ENCODE peak calls at places on chromosomes 1 and 21, in eight cellular contexts. F, A, S, Y, L, C, K and Q are unnamed samples.

GRCh38 chr21:34531399-34531798 is 19.4 kb upstream of the KCNE1 start:
- DNase-seq in F (no peak), A (no peak), S (no peak), Y (no peak), L (no peak), C (no peak), K (no peak), Q (no peak)

GRCh38 chr1:43493661-43494450 is 36.8 kb upstream of the PTPRF start:
- DNase-seq in F (no peak), A (no peak), S (no peak), Y (no peak), L (no peak), C (peak), K (no peak), Q (no peak)

GRCh38 chr1:169696273-169697100 is 14.9 kb downstream of the SELL start:
- DNase-seq in F (no peak), A (no peak), S (no peak), Y (no peak), L (no peak), C (peak), K (no peak), Q (no peak)

GRCh38 chr1:61389926-61390845 is 307.8 kb downstream of the NFIA start:
- DNase-seq in F (no peak), A (no peak), S (no peak), Y (no peak), L (no peak), C (no peak), K (no peak), Q (no peak)

GRCh38 chr1:180310095-180310494 is 80.0 kb downstream of the LHX4 start:
- DNase-seq in F (no peak), A (no peak), S (no peak), Y (no peak), L (no peak), C (peak), K (no peak), Q (no peak)

GRCh38 chr1:236535656-236536293 is 12.0 kb downstream of the LGALS8 start:
- DNase-seq in F (no peak), A (no peak), S (no peak), Y (no peak), L (no peak), C (no peak), K (no peak), Q (no peak)

GRCh38 chr1:15425961-15426360 is 12.3 kb upstream of the CTRC start:
- DNase-seq in F (no peak), A (no peak), S (no peak), Y (no peak), L (no peak), C (no peak), K (no peak), Q (no peak)

GRCh38 chr1:118982816-118983557 is 5.2 kb downstream of the TBX15 start:
- DNase-seq in F (no peak), A (no peak), S (no peak), Y (no peak), L (peak), C (no peak), K (no peak), Q (no peak)

GRCh38 chr1:46621930-46622329 is 5.3 kb upstream of the MOB3C start:
- DNase-seq in F (no peak), A (no peak), S (no peak), Y (no peak), L (no peak), C (no peak), K (no peak), Q (no peak)

GRCh38 chr1:151166506-151166956 is 587 bp downstream of the SCNM1 start:
- DNase-seq in F (no peak), A (no peak), S (no peak), Y (no peak), L (no peak), C (peak), K (no peak), Q (peak)

GRCh38 chr1:48608882-48609281 is 136.9 kb upstream of the SPATA6 start:
- DNase-seq in F (no peak), A (no peak), S (no peak), Y (no peak), L (no peak), C (no peak), K (no peak), Q (no peak)

GRCh38 chr1:47187226-47187925 is 2.5 kb downstream of the PDZK1IP1 start:
- DNase-seq in F (no peak), A (no peak), S (no peak), Y (no peak), L (no peak), C (no peak), K (no peak), Q (no peak)

GRCh38 chr1:24498589-24498988 is 4.0 kb upstream of the RCAN3 start:
- DNase-seq in F (no peak), A (no peak), S (no peak), Y (no peak), L (no peak), C (no peak), K (no peak), Q (no peak)

GRCh38 chr1:157239936-157240335 is 101.7 kb upstream of the ETV3 start:
- DNase-seq in F (no peak), A (no peak), S (no peak), Y (no peak), L (no peak), C (no peak), K (no peak), Q (no peak)

GRCh38 chr1:171357179-171357578 is 43.2 kb downstream of the FMO4 start:
- DNase-seq in F (no peak), A (no peak), S (no peak), Y (no peak), L (no peak), C (no peak), K (no peak), Q (no peak)

GRCh38 chr1:155940531-155940992 is 876 bp upstream of the RXFP4 start:
- DNase-seq in F (peak), A (no peak), S (peak), Y (peak), L (no peak), C (peak), K (no peak), Q (peak)

GRCh38 chr1:198601936-198602889 is 36.6 kb upstream of the PTPRC start:
- DNase-seq in F (no peak), A (no peak), S (no peak), Y (no peak), L (no peak), C (no peak), K (no peak), Q (no peak)

GRCh38 chr1:70319750-70320149 is 34.8 kb downstream of the ANKRD13C start:
- DNase-seq in F (no peak), A (no peak), S (no peak), Y (no peak), L (no peak), C (peak), K (no peak), Q (no peak)

GRCh38 chr1:27166929-27167328 is 12.0 kb upstream of the SLC9A1 start:
- DNase-seq in F (no peak), A (no peak), S (no peak), Y (no peak), L (peak), C (no peak), K (no peak), Q (no peak)

DNA sequence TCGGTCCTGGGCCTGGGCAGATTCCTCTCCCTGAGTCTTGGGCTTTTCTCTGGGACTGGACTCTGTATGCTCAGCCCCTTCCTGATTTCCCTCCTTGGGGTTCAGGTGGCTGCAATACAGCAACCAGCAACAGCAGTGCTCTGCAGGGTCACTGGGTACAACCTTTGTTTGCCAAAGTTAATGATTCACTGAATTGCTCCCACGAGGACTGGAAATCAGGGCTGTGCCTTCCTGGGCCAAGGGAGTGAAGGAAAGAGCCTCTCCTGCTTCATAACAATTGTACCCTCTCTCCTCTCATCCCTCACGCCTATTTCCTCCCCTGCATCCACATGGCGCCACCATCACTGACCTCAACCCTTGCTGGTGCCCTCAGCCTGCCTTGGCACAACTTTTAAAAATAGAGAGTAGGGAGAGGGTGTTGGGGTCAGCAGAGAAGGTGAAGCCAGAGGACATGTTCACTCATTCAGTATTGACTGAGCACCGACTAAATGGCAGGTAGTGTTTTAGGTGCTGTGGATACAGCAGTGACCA is 52.8 kb upstream of the GOLT1A start:
- DNase-seq in F (peak), A (no peak), S (peak), Y (no peak), L (no peak), C (peak), K (no peak), Q (no peak)
- TF ChIP-seq CTCF in F (no peak), A (no peak), S (no peak), Y (no peak), L (no peak), C (no peak), K (no peak), Q (no peak)

GRCh38 chr1:234322979-234323378 is 50.3 kb upstream of the COA6 start:
- DNase-seq in F (peak), A (no peak), S (peak), Y (no peak), L (peak), C (no peak), K (peak), Q (peak)
- TF ChIP-seq CTCF in F (no peak), A (no peak), S (no peak), Y (no peak), L (peak), C (peak), K (peak), Q (peak)

DNA sequence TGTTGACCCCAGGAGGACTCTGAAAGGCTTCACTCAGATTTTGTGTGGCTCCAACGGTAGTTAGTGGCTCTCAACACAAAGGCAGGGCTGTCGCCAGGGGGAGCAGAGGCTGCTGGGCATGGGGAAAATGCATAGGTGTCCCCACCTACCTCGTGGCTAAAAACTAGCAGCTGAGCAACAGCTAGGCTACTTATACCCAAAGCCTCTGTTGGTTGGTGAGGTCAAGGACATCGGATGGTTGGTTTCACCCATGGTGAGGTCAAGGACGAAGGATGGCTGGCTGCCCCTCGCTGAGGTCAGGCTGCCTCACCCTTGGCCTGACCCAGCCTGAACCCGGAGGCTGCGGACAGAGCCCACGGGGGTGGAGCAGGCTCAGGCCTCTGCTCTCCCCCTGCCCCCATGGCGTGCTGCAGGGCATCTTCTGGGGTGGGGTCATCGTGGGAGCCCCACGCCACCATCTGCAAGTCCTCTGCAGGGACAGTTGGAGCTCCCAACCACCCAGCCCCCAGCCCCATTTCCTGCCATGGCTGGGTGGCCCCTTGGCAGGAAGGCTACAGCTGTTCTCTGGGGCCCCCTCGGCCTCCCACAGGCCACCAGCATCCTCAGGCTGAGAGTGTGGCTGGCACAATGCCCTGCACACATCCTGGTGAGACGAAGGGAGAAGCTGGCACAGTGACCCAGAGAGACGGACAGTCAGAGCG is 8.5 kb upstream of the GNB1 start:
- DNase-seq in F (no peak), A (no peak), S (no peak), Y (no peak), L (no peak), C (no peak), K (no peak), Q (no peak)
- TF ChIP-seq CTCF in F (no peak), A (no peak), S (no peak), Y (no peak), L (peak), C (peak), K (no peak), Q (no peak)

GRCh38 chr1:59666106-59666505 is 148.6 kb upstream of the HOOK1 start:
- DNase-seq in F (no peak), A (no peak), S (no peak), Y (no peak), L (no peak), C (no peak), K (no peak), Q (no peak)
- TF ChIP-seq CTCF in F (no peak), A (no peak), S (no peak), Y (no peak), L (no peak), C (no peak), K (no peak), Q (no peak)

DNA sequence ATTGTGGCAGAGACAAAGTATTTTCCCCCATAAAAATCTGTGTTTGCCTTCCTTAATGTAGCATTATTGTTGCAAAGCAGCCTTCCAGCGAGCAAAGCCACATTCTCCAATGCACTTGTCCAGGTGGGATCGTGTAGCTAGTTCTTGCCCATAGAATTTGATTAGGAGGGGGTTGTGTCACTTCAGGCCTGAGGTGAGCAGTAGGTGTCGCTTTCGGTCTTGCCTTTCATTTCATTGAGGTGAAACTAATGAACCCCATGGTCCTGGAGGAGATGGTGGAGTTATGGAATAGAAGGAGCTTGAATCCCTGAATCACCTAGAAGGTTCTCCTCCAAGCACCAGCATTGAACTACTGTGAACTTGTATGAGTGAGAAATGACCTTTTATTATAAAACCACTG is 318.9 kb upstream of the PBX1 start:
- DNase-seq in F (no peak), A (no peak), S (peak), Y (no peak), L (no peak), C (peak), K (no peak), Q (no peak)
- TF ChIP-seq CTCF in F (no peak), A (peak), S (no peak), Y (no peak), L (no peak), C (peak), K (no peak), Q (no peak)

GRCh38 chr1:202259705-202260104 is 66.1 kb downstream of the LGR6 start:
- DNase-seq in F (no peak), A (no peak), S (no peak), Y (peak), L (no peak), C (no peak), K (no peak), Q (no peak)

GRCh38 chr1:202251424-202252256 is 58.0 kb downstream of the LGR6 start:
- DNase-seq in F (no peak), A (no peak), S (no peak), Y (no peak), L (no peak), C (no peak), K (no peak), Q (no peak)

GRCh38 chr1:202254454-202255252 is 61.1 kb downstream of the LGR6 start:
- DNase-seq in F (no peak), A (no peak), S (no peak), Y (peak), L (no peak), C (peak), K (no peak), Q (no peak)

GRCh38 chr1:202252271-202252670 is 58.7 kb downstream of the LGR6 start:
- DNase-seq in F (no peak), A (no peak), S (no peak), Y (no peak), L (no peak), C (no peak), K (no peak), Q (no peak)

DNA sequence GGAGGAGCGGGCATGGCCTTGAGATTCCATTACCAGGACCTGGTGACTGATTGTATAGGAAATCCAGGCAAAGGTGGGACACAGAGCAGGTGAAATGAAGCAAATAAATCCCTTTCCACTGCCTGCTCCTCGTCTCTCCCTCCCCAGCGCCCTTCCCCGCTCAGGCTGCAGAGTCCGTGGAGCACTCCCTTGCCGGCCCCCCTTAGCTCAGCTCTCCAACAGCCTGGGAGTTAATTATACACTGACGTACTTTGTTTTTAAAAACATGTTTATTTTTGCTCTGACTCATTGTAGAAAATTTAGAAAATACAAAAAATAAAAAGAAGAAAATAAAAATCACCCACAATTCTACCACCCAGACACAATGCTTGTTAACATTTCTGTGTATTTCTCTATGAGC is 61.7 kb downstream of the LGR6 start:
- DNase-seq in F (no peak), A (no peak), S (no peak), Y (peak), L (no peak), C (no peak), K (no peak), Q (no peak)
- TF ChIP-seq CTCF in F (no peak), A (no peak), S (no peak), Y (no peak), L (no peak), C (no peak), K (no peak), Q (no peak)

DNA sequence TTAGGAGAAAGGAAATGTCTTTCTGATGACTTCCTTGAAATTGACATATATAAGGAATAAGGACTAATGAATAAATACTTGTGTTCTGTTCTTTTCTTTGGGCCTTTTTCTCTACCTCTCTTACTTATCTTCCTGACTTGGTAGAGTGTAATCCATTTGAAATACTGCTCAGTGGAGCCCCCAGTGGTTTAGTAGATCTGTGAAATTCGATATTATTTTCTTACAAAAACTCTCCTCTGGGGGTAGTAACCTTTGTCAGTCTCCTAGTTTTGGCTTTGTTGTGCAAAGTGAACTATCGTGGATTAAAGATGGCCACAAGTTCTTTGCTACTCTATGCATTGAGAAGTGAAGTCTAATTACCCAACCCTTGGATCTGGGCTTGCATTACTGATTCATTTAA is 48.8 kb downstream of the DUSP10 start:
- DNase-seq in F (no peak), A (no peak), S (no peak), Y (no peak), L (no peak), C (no peak), K (no peak), Q (no peak)
- TF ChIP-seq CTCF in F (no peak), A (no peak), S (no peak), Y (no peak), L (no peak), C (peak), K (no peak), Q (peak)

GRCh38 chr1:230566481-230566880 is 75.8 kb upstream of the COG2 start:
- DNase-seq in F (no peak), A (no peak), S (no peak), Y (no peak), L (no peak), C (no peak), K (no peak), Q (no peak)

GRCh38 chr1:230569201-230569600 is 73.1 kb upstream of the COG2 start:
- DNase-seq in F (no peak), A (no peak), S (no peak), Y (no peak), L (no peak), C (no peak), K (no peak), Q (no peak)

GRCh38 chr1:230568676-230569075 is 73.6 kb upstream of the COG2 start:
- DNase-seq in F (no peak), A (no peak), S (no peak), Y (no peak), L (no peak), C (peak), K (no peak), Q (no peak)

GRCh38 chr1:230570724-230571390 is 71.4 kb upstream of the COG2 start:
- DNase-seq in F (peak), A (no peak), S (no peak), Y (no peak), L (no peak), C (peak), K (no peak), Q (no peak)

DNA sequence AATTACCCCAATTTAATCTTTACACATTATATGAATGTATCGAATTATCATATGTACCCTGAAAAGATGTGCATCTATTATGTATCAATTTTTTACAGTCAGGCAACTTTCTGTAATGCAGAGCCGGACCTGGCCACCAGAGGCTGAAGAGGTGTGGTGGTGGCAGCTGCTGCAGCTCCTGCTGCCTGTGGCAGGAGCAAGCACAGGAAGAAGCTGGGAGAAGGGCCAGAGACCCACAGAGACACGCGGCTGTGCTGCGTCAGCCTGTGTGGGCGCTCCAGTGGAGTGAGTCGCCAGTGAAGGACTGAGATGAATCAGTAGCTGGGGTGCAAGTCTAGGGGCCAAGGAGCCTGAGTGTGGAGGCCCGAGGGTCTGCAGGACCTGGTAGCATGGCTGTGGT is 74.3 kb upstream of the COG2 start:
- DNase-seq in F (peak), A (no peak), S (no peak), Y (no peak), L (no peak), C (peak), K (no peak), Q (no peak)
- TF ChIP-seq CTCF in F (peak), A (peak), S (no peak), Y (no peak), L (no peak), C (peak), K (no peak), Q (no peak)

GRCh38 chr1:95096218-95096841 is 20.8 kb upstream of the TLCD4 start:
- DNase-seq in F (no peak), A (no peak), S (no peak), Y (no peak), L (no peak), C (no peak), K (no peak), Q (no peak)
- TF ChIP-seq CTCF in F (no peak), A (no peak), S (no peak), Y (no peak), L (no peak), C (no peak), K (no peak), Q (no peak)